ENCODE peak calls at places on chromosomes 5 and 9, in seven cellular contexts. W is coronary artery, Y is A549, H is psoas muscle, U is HFF-Myc, I is tibial artery, Z is WERI-Rb-1. V is an unnamed sample.

GRCh38 chr5:93705896-93706295 is 35.5 kb downstream of the POU5F2 start:
- DNase-seq in I (no peak), Z (no peak), W (no peak), U (peak), Y (no peak), H (no peak), V (no peak)

GRCh38 chr5:1292846-1293415 is 1.9 kb downstream of the TERT start:
- DNase-seq in Y (no peak), I (no peak), U (no peak), Z (peak), H (no peak), W (peak), V (no peak)

GRCh38 chr5:78501411-78502338 is 141.3 kb downstream of the SCAMP1 start:
- DNase-seq in Y (no peak), W (no peak), Z (no peak), H (no peak), I (no peak), U (no peak), V (no peak)

GRCh38 chr5:111545031-111545430 is 32.7 kb upstream of the STARD4 start:
- DNase-seq in Z (no peak), I (no peak), U (no peak), H (no peak), Y (no peak), W (no peak), V (no peak)

GRCh38 chr9:84668204-84669007 is 1.1 kb upstream of the NTRK2 start:
- DNase-seq in Y (peak), I (peak), Z (peak), W (peak), U (peak), H (peak), V (no peak)

GRCh38 chr9:38081356-38082108 is 12.5 kb upstream of the SHB start:
- DNase-seq in I (no peak), Z (no peak), W (peak), H (no peak), Y (no peak), U (no peak), V (no peak)

GRCh38 chr5:39427225-39427624 is 2.4 kb upstream of the DAB2 start:
- DNase-seq in H (no peak), Y (no peak), U (no peak), I (no peak), Z (no peak), W (no peak), V (no peak)

GRCh38 chr5:321726-322251 is 275 bp downstream of the AHRR start:
- DNase-seq in Y (no peak), H (no peak), W (no peak), Z (no peak), U (no peak), I (no peak), V (no peak)

GRCh38 chr5:95084757-95085156 is 200.1 kb downstream of the MCTP1 start:
- DNase-seq in Z (no peak), H (no peak), Y (peak), W (no peak), I (no peak), U (no peak), V (no peak)

GRCh38 chr5:962386-962785 is 46.2 kb upstream of the NKD2 start:
- DNase-seq in Y (no peak), U (no peak), H (no peak), Z (no peak), I (no peak), W (peak), V (no peak)

GRCh38 chr9:125632321-125633115 is 74.5 kb downstream of the MAPKAP1 start:
- DNase-seq in Y (no peak), I (no peak), H (no peak), U (no peak), W (no peak), Z (no peak), V (peak)

GRCh38 chr9:71743217-71743705 is 25.1 kb downstream of the CEMIP2 start:
- DNase-seq in Y (no peak), I (no peak), H (no peak), Z (no peak), W (no peak), U (no peak), V (no peak)

GRCh38 chr9:87770616-87771015 is 44.7 kb downstream of the CTSL start:
- DNase-seq in U (no peak), W (no peak), I (no peak), H (no peak), Y (no peak), Z (no peak), V (no peak)

GRCh38 chr9:36575411-36575882 is 2.8 kb downstream of the MELK start:
- DNase-seq in Y (no peak), U (no peak), I (no peak), W (no peak), H (no peak), Z (no peak), V (no peak)

GRCh38 chr5:149125386-149125891 is 15.9 kb upstream of the ABLIM3 start:
- DNase-seq in U (no peak), Y (no peak), I (no peak), W (no peak), H (no peak), Z (no peak), V (no peak)

GRCh38 chr5:159067201-159067600 is 32.5 kb downstream of the EBF1 start:
- DNase-seq in Y (no peak), H (no peak), U (no peak), Z (no peak), I (no peak), W (no peak), V (no peak)

GRCh38 chr9:124779368-124780059 is 2.6 kb downstream of the OLFML2A start:
- DNase-seq in U (peak), Z (peak), I (no peak), H (no peak), Y (peak), W (no peak), V (no peak)

GRCh38 chr5:175746851-175747250 is 89.0 kb downstream of the HRH2 start:
- DNase-seq in H (no peak), Z (peak), Y (peak), W (no peak), I (no peak), U (no peak), V (no peak)

GRCh38 chr9:38641985-38642864 is 21.8 kb upstream of the ANKRD18A start:
- DNase-seq in I (no peak), Z (peak), H (no peak), Y (peak), W (no peak), U (no peak), V (no peak)

GRCh38 chr5:143682221-143682620 is 129.7 kb upstream of the HMHB1 start:
- DNase-seq in H (no peak), Y (peak), U (no peak), Z (no peak), W (no peak), I (no peak), V (no peak)

GRCh38 chr9:136709454-136710109 is 2.8 kb upstream of the DIPK1B start:
- DNase-seq in U (no peak), Y (no peak), H (no peak), W (no peak), Z (no peak), I (no peak), V (no peak)

GRCh38 chr9:76352026-76352620 is 42.1 kb downstream of the RFK start:
- DNase-seq in Y (no peak), Z (no peak), I (no peak), H (no peak), W (no peak), U (no peak), V (no peak)

GRCh38 chr9:122228906-122229837 is at the start of gene LHX6:
- DNase-seq in W (no peak), U (no peak), Z (peak), I (no peak), Y (no peak), H (no peak), V (no peak)

GRCh38 chr5:112312810-112313209 is 106.3 kb downstream of the EPB41L4A start:
- DNase-seq in Z (no peak), Y (peak), W (no peak), I (no peak), U (no peak), H (no peak), V (no peak)

GRCh38 chr9:90107021-90107771 is 502.4 kb downstream of the GADD45G start:
- DNase-seq in W (no peak), U (peak), Y (peak), H (peak), I (no peak), Z (no peak), V (no peak)

GRCh38 chr5:113663879-113664278 is 150.4 kb downstream of the YTHDC2 start:
- DNase-seq in I (peak), Z (peak), H (no peak), Y (peak), W (no peak), U (peak), V (no peak)

GRCh38 chr9:127149463-127150390 is 27.3 kb upstream of the ANGPTL2 start:
- DNase-seq in Z (no peak), U (no peak), I (no peak), H (no peak), Y (no peak), W (no peak), V (no peak)

GRCh38 chr5:14440598-14441401 is 140.8 kb upstream of the OTULINL start:
- DNase-seq in U (peak), H (peak), W (peak), I (peak), Z (peak), Y (no peak), V (no peak)

GRCh38 chr5:92662741-92663140 is 918.3 kb downstream of the NR2F1-AS1 start:
- DNase-seq in Y (no peak), H (no peak), Z (no peak), U (peak), W (no peak), I (no peak), V (no peak)

GRCh38 chr5:144122081-144122480 is 48.4 kb downstream of the YIPF5 start:
- DNase-seq in U (no peak), Z (no peak), I (no peak), W (no peak), H (no peak), Y (no peak), V (no peak)

GRCh38 chr5:169742773-169743296 is 105.8 kb downstream of the DOCK2 start:
- DNase-seq in Z (no peak), W (no peak), U (peak), Y (no peak), H (no peak), I (no peak), V (no peak)

DNA sequence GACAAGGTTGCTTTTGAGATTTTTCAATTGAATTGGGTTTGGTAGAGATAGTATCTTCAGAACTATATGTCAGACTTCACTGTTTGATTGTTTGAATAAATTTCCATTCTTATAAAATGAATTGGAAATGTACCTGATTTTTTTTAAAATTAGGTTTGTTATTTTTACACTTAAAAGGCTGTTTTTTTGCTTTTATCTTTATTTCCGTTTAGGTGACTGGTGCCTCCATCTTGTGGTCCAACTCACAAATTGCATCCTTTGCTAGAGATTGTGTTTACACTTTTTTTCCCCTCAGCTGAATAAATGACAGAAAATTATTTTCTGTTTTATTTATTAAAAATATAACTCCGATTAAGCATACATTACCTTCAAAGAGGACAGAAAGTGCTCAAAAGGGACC is 15.6 kb downstream of the NDUFAF2 start:
- DNase-seq in I (no peak), Z (no peak), W (no peak), H (no peak), Y (peak), U (no peak), V (no peak)
- TF ChIP-seq CTCF in I (peak), Z (peak), W (no peak), H (peak), Y (peak), U (peak), V (peak)

GRCh38 chr9:123353984-123354591 is 1.9 kb upstream of the CRB2 start:
- DNase-seq in I (peak), H (peak), Y (peak), Z (peak), U (no peak), W (no peak), V (no peak)
- TF ChIP-seq CTCF in I (peak), H (peak), Y (peak), Z (peak), U (peak), W (peak), V (peak)

DNA sequence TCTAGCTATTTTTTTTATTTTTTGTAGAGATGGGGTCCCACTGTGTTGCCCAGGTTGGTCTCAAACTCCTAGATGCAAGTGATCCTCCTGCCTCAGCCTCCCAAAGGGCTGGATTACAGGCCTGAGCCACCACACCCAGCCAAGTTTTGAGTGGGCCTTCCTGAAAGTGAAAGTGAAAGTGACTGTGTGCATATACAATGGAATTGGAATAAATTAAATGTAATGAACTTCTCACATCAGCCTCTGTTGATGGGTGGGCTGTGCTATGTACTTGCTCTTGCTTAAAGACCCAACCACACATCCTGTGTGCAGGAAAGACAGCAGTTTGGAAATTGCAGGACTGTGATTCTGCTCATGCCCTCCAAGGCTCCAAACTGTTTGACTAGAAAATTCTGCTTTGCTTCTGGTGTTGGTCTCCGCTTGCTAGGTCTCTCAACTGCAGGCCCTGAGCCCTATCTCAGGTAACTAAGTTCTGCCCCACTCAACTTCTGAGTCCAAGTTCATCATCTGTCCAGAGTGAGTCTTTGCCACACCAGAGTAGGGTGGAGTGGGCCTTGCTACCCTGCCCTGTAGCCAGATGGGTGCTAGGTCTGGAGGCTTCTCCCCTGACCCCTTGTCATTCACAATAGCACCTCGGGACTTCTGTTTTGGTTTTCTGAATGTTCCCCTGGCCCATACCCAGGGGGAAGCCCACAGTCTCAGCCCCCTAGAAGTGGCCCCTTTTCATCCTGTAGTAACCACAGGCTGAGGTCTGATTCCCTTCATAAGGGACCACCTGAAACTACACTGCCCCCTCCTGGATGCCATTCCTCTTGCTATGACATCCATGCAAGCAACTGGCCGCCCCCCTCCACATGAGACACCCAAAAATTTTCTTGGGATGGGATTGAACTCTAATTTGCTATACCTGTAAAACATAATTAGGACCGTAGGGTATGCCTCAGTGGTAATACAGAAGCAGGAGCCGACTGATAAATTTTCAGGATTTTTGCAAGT is 36.5 kb upstream of the RAD23B start:
- DNase-seq in Y (peak), I (no peak), U (no peak), W (no peak), H (no peak), Z (peak), V (no peak)
- TF ChIP-seq CTCF in Y (peak), I (no peak), U (peak), W (no peak), H (no peak), Z (peak), V (no peak)

DNA sequence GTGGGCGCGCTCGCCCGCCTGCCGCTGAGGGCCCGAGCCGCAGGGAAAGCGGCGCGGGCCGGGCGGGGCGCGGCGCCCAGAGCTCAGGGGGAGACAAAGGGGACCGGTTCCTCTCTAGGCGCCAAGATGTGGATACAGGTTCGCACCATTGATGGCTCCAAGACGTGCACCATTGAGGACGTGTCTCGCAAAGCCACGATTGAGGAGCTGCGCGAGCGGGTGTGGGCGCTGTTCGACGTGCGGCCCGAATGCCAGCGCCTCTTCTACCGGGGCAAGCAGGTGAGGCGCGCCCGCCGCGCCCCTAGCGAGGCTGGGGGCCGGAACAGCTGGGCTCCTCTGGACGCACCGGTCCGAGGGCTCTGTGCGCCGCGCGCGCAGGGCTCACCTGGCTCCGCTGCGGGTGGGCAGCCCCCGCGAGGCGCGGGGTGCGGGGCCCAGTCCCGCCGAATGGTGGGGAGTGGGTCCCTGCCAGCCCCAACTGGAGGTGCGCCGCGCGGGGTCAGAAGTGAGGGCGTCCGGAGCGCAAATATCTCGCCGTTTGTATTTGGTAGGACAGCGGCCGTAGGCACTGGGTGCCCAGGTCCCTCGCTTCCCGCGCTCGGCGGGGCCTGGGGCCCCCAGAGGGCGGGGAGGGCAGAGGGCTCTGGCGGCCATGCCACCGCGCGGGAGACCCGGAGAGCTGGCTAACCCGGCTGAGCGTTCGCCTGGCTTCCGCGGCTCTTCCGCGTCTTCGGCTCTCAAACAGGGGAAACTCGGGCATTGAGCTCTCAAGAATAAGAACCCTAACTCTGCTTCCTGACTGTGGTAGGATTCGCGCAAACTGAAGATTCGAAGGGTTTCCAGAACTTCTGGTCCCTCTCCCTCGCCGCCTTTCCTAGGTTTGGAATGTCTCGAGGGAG is 615 bp downstream of the UHRF2 start:
- DNase-seq in Z (peak), Y (peak), H (peak), W (peak), U (no peak), I (peak), V (no peak)
- TF ChIP-seq CTCF in Z (no peak), Y (no peak), H (no peak), W (no peak), U (no peak), I (no peak), V (no peak)

GRCh38 chr9:34869390-34869789 is 88.7 kb upstream of the PHF24 start:
- DNase-seq in W (no peak), H (no peak), Z (peak), Y (peak), I (no peak), U (no peak), V (no peak)
- TF ChIP-seq CTCF in W (no peak), H (no peak), Z (peak), Y (peak), I (no peak), U (peak), V (peak)

V was measured in CD14-positive monocyte.